ENCODE peak calls at places on chromosomes 5 and 9, in nine cellular contexts. One of them, this sample, is unnamed.

GRCh38 chr5:150738862-150739261 is 20.0 kb downstream of the DCTN4 start:
- DNase-seq in activated CD4-positive, alpha-beta T cell treated with anti-CD3 and anti-CD28 coated beads for 48 hours: no peak
- DNase-seq in IMR-90: no peak
- DNase-seq in activated T-cell treated with anti-CD3 and anti-CD28 coated beads for 1 hour: no peak
- DNase-seq in left colon: no peak
- DNase-seq in stimulated activated CD4-positive, alpha-beta T cell treated with anti-CD3 and anti-CD28 coated beads, TNF-alpha, amount 100 ng/mL, for 24 hours: no peak
- DNase-seq in SW 1271: no peak
- DNase-seq in lung microvascular endothelial cell: no peak
- DNase-seq in mammary epithelial cell: no peak
- DNase-seq in this sample: no peak

GRCh38 chr9:98811051-98811650 is 3.7 kb downstream of the GALNT12 start:
- DNase-seq in left colon: no peak
- DNase-seq in IMR-90: peak
- DNase-seq in mammary epithelial cell: peak
- DNase-seq in stimulated activated CD4-positive, alpha-beta T cell treated with anti-CD3 and anti-CD28 coated beads, TNF-alpha, amount 100 ng/mL, for 24 hours: no peak
- DNase-seq in SW 1271: no peak
- DNase-seq in activated T-cell treated with anti-CD3 and anti-CD28 coated beads for 1 hour: no peak
- DNase-seq in lung microvascular endothelial cell: no peak
- DNase-seq in activated CD4-positive, alpha-beta T cell treated with anti-CD3 and anti-CD28 coated beads for 48 hours: no peak
- DNase-seq in this sample: no peak

GRCh38 chr5:86460519-86460918 is 157.2 kb upstream of the COX7C start:
- DNase-seq in left colon: no peak
- DNase-seq in SW 1271: no peak
- DNase-seq in stimulated activated CD4-positive, alpha-beta T cell treated with anti-CD3 and anti-CD28 coated beads, TNF-alpha, amount 100 ng/mL, for 24 hours: no peak
- DNase-seq in lung microvascular endothelial cell: no peak
- DNase-seq in activated T-cell treated with anti-CD3 and anti-CD28 coated beads for 1 hour: no peak
- DNase-seq in IMR-90: no peak
- DNase-seq in mammary epithelial cell: no peak
- DNase-seq in activated CD4-positive, alpha-beta T cell treated with anti-CD3 and anti-CD28 coated beads for 48 hours: no peak
- DNase-seq in this sample: no peak

GRCh38 chr5:74667396-74667795 is 17.6 kb upstream of the HEXB start:
- DNase-seq in stimulated activated CD4-positive, alpha-beta T cell treated with anti-CD3 and anti-CD28 coated beads, TNF-alpha, amount 100 ng/mL, for 24 hours: no peak
- DNase-seq in left colon: no peak
- DNase-seq in IMR-90: peak
- DNase-seq in SW 1271: no peak
- DNase-seq in lung microvascular endothelial cell: no peak
- DNase-seq in activated CD4-positive, alpha-beta T cell treated with anti-CD3 and anti-CD28 coated beads for 48 hours: no peak
- DNase-seq in mammary epithelial cell: no peak
- DNase-seq in activated T-cell treated with anti-CD3 and anti-CD28 coated beads for 1 hour: no peak
- DNase-seq in this sample: no peak

GRCh38 chr9:19030899-19031298 is 2.1 kb downstream of the SAXO1 start:
- DNase-seq in stimulated activated CD4-positive, alpha-beta T cell treated with anti-CD3 and anti-CD28 coated beads, TNF-alpha, amount 100 ng/mL, for 24 hours: no peak
- DNase-seq in IMR-90: peak
- DNase-seq in lung microvascular endothelial cell: no peak
- DNase-seq in left colon: no peak
- DNase-seq in activated CD4-positive, alpha-beta T cell treated with anti-CD3 and anti-CD28 coated beads for 48 hours: no peak
- DNase-seq in activated T-cell treated with anti-CD3 and anti-CD28 coated beads for 1 hour: no peak
- DNase-seq in SW 1271: no peak
- DNase-seq in mammary epithelial cell: peak
- DNase-seq in this sample: no peak

GRCh38 chr5:52989781-52990530 is 804 bp downstream of the ITGA2 start:
- DNase-seq in activated CD4-positive, alpha-beta T cell treated with anti-CD3 and anti-CD28 coated beads for 48 hours: peak
- DNase-seq in left colon: peak
- DNase-seq in IMR-90: peak
- DNase-seq in mammary epithelial cell: no peak
- DNase-seq in activated T-cell treated with anti-CD3 and anti-CD28 coated beads for 1 hour: peak
- DNase-seq in SW 1271: peak
- DNase-seq in lung microvascular endothelial cell: peak
- DNase-seq in stimulated activated CD4-positive, alpha-beta T cell treated with anti-CD3 and anti-CD28 coated beads, TNF-alpha, amount 100 ng/mL, for 24 hours: no peak
- DNase-seq in this sample: peak

GRCh38 chr5:15579193-15579990 is 79.4 kb downstream of the FBXL7 start:
- DNase-seq in IMR-90: no peak
- DNase-seq in lung microvascular endothelial cell: no peak
- DNase-seq in activated T-cell treated with anti-CD3 and anti-CD28 coated beads for 1 hour: no peak
- DNase-seq in activated CD4-positive, alpha-beta T cell treated with anti-CD3 and anti-CD28 coated beads for 48 hours: no peak
- DNase-seq in stimulated activated CD4-positive, alpha-beta T cell treated with anti-CD3 and anti-CD28 coated beads, TNF-alpha, amount 100 ng/mL, for 24 hours: no peak
- DNase-seq in mammary epithelial cell: no peak
- DNase-seq in SW 1271: no peak
- DNase-seq in left colon: no peak
- DNase-seq in this sample: no peak

GRCh38 chr5:180633283-180634177 is 15.9 kb downstream of the FLT4 start:
- DNase-seq in left colon: no peak
- DNase-seq in activated T-cell treated with anti-CD3 and anti-CD28 coated beads for 1 hour: no peak
- DNase-seq in IMR-90: no peak
- DNase-seq in lung microvascular endothelial cell: no peak
- DNase-seq in stimulated activated CD4-positive, alpha-beta T cell treated with anti-CD3 and anti-CD28 coated beads, TNF-alpha, amount 100 ng/mL, for 24 hours: no peak
- DNase-seq in SW 1271: no peak
- DNase-seq in activated CD4-positive, alpha-beta T cell treated with anti-CD3 and anti-CD28 coated beads for 48 hours: no peak
- DNase-seq in mammary epithelial cell: no peak
- DNase-seq in this sample: no peak

GRCh38 chr9:73093740-73094379 is 57.8 kb upstream of the ANXA1 start:
- DNase-seq in lung microvascular endothelial cell: no peak
- DNase-seq in stimulated activated CD4-positive, alpha-beta T cell treated with anti-CD3 and anti-CD28 coated beads, TNF-alpha, amount 100 ng/mL, for 24 hours: no peak
- DNase-seq in mammary epithelial cell: no peak
- DNase-seq in activated T-cell treated with anti-CD3 and anti-CD28 coated beads for 1 hour: no peak
- DNase-seq in activated CD4-positive, alpha-beta T cell treated with anti-CD3 and anti-CD28 coated beads for 48 hours: no peak
- DNase-seq in SW 1271: no peak
- DNase-seq in IMR-90: peak
- DNase-seq in left colon: no peak
- DNase-seq in this sample: no peak

GRCh38 chr5:155343468-155343867 is 329.9 kb downstream of the KIF4B start:
- DNase-seq in lung microvascular endothelial cell: no peak
- DNase-seq in SW 1271: no peak
- DNase-seq in left colon: no peak
- DNase-seq in activated T-cell treated with anti-CD3 and anti-CD28 coated beads for 1 hour: no peak
- DNase-seq in IMR-90: no peak
- DNase-seq in mammary epithelial cell: peak
- DNase-seq in stimulated activated CD4-positive, alpha-beta T cell treated with anti-CD3 and anti-CD28 coated beads, TNF-alpha, amount 100 ng/mL, for 24 hours: no peak
- DNase-seq in activated CD4-positive, alpha-beta T cell treated with anti-CD3 and anti-CD28 coated beads for 48 hours: no peak
- DNase-seq in this sample: no peak

GRCh38 chr5:128163991-128164390 is 80.4 kb downstream of the SLC12A2 start:
- DNase-seq in SW 1271: no peak
- DNase-seq in IMR-90: peak
- DNase-seq in left colon: no peak
- DNase-seq in lung microvascular endothelial cell: no peak
- DNase-seq in mammary epithelial cell: peak
- DNase-seq in activated CD4-positive, alpha-beta T cell treated with anti-CD3 and anti-CD28 coated beads for 48 hours: no peak
- DNase-seq in stimulated activated CD4-positive, alpha-beta T cell treated with anti-CD3 and anti-CD28 coated beads, TNF-alpha, amount 100 ng/mL, for 24 hours: no peak
- DNase-seq in activated T-cell treated with anti-CD3 and anti-CD28 coated beads for 1 hour: no peak
- DNase-seq in this sample: no peak

GRCh38 chr5:133756036-133756435 is 143.7 kb upstream of the FSTL4 start:
- DNase-seq in SW 1271: no peak
- DNase-seq in left colon: no peak
- DNase-seq in stimulated activated CD4-positive, alpha-beta T cell treated with anti-CD3 and anti-CD28 coated beads, TNF-alpha, amount 100 ng/mL, for 24 hours: no peak
- DNase-seq in lung microvascular endothelial cell: no peak
- DNase-seq in activated T-cell treated with anti-CD3 and anti-CD28 coated beads for 1 hour: no peak
- DNase-seq in mammary epithelial cell: no peak
- DNase-seq in IMR-90: no peak
- DNase-seq in activated CD4-positive, alpha-beta T cell treated with anti-CD3 and anti-CD28 coated beads for 48 hours: no peak
- DNase-seq in this sample: no peak

GRCh38 chr5:149857499-149857898 is 87.1 kb downstream of the PDE6A start:
- DNase-seq in activated T-cell treated with anti-CD3 and anti-CD28 coated beads for 1 hour: no peak
- DNase-seq in lung microvascular endothelial cell: no peak
- DNase-seq in IMR-90: no peak
- DNase-seq in mammary epithelial cell: peak
- DNase-seq in SW 1271: no peak
- DNase-seq in activated CD4-positive, alpha-beta T cell treated with anti-CD3 and anti-CD28 coated beads for 48 hours: no peak
- DNase-seq in left colon: peak
- DNase-seq in stimulated activated CD4-positive, alpha-beta T cell treated with anti-CD3 and anti-CD28 coated beads, TNF-alpha, amount 100 ng/mL, for 24 hours: no peak
- DNase-seq in this sample: peak

GRCh38 chr5:137205237-137205636 is 293.9 kb downstream of the SPOCK1 start:
- DNase-seq in activated CD4-positive, alpha-beta T cell treated with anti-CD3 and anti-CD28 coated beads for 48 hours: no peak
- DNase-seq in SW 1271: no peak
- DNase-seq in mammary epithelial cell: peak
- DNase-seq in stimulated activated CD4-positive, alpha-beta T cell treated with anti-CD3 and anti-CD28 coated beads, TNF-alpha, amount 100 ng/mL, for 24 hours: no peak
- DNase-seq in lung microvascular endothelial cell: peak
- DNase-seq in activated T-cell treated with anti-CD3 and anti-CD28 coated beads for 1 hour: no peak
- DNase-seq in left colon: no peak
- DNase-seq in IMR-90: no peak
- DNase-seq in this sample: no peak

GRCh38 chr5:168409601-168410458 is 76.4 kb upstream of the RARS1 start:
- DNase-seq in mammary epithelial cell: peak
- DNase-seq in activated CD4-positive, alpha-beta T cell treated with anti-CD3 and anti-CD28 coated beads for 48 hours: peak
- DNase-seq in stimulated activated CD4-positive, alpha-beta T cell treated with anti-CD3 and anti-CD28 coated beads, TNF-alpha, amount 100 ng/mL, for 24 hours: peak
- DNase-seq in activated T-cell treated with anti-CD3 and anti-CD28 coated beads for 1 hour: no peak
- DNase-seq in IMR-90: peak
- DNase-seq in left colon: no peak
- DNase-seq in SW 1271: peak
- DNase-seq in lung microvascular endothelial cell: no peak
- DNase-seq in this sample: peak

GRCh38 chr5:16812448-16812847 is 123.6 kb downstream of the MYO10 start:
- DNase-seq in IMR-90: peak
- DNase-seq in activated CD4-positive, alpha-beta T cell treated with anti-CD3 and anti-CD28 coated beads for 48 hours: no peak
- DNase-seq in activated T-cell treated with anti-CD3 and anti-CD28 coated beads for 1 hour: no peak
- DNase-seq in lung microvascular endothelial cell: no peak
- DNase-seq in SW 1271: no peak
- DNase-seq in left colon: no peak
- DNase-seq in stimulated activated CD4-positive, alpha-beta T cell treated with anti-CD3 and anti-CD28 coated beads, TNF-alpha, amount 100 ng/mL, for 24 hours: no peak
- DNase-seq in mammary epithelial cell: no peak
- DNase-seq in this sample: peak

GRCh38 chr5:74256947-74257573 is 383.5 kb downstream of the ENC1 start:
- DNase-seq in activated T-cell treated with anti-CD3 and anti-CD28 coated beads for 1 hour: no peak
- DNase-seq in lung microvascular endothelial cell: no peak
- DNase-seq in left colon: peak
- DNase-seq in mammary epithelial cell: no peak
- DNase-seq in SW 1271: no peak
- DNase-seq in IMR-90: no peak
- DNase-seq in activated CD4-positive, alpha-beta T cell treated with anti-CD3 and anti-CD28 coated beads for 48 hours: no peak
- DNase-seq in stimulated activated CD4-positive, alpha-beta T cell treated with anti-CD3 and anti-CD28 coated beads, TNF-alpha, amount 100 ng/mL, for 24 hours: no peak
- DNase-seq in this sample: peak

GRCh38 chr5:158246661-158247060 is 387.7 kb upstream of the CLINT1 start:
- DNase-seq in activated CD4-positive, alpha-beta T cell treated with anti-CD3 and anti-CD28 coated beads for 48 hours: no peak
- DNase-seq in mammary epithelial cell: no peak
- DNase-seq in IMR-90: no peak
- DNase-seq in left colon: no peak
- DNase-seq in SW 1271: no peak
- DNase-seq in stimulated activated CD4-positive, alpha-beta T cell treated with anti-CD3 and anti-CD28 coated beads, TNF-alpha, amount 100 ng/mL, for 24 hours: no peak
- DNase-seq in lung microvascular endothelial cell: no peak
- DNase-seq in activated T-cell treated with anti-CD3 and anti-CD28 coated beads for 1 hour: no peak
- DNase-seq in this sample: no peak

GRCh38 chr9:21661626-21662025 is 140.8 kb upstream of the MTAP start:
- DNase-seq in SW 1271: no peak
- DNase-seq in mammary epithelial cell: no peak
- DNase-seq in lung microvascular endothelial cell: peak
- DNase-seq in stimulated activated CD4-positive, alpha-beta T cell treated with anti-CD3 and anti-CD28 coated beads, TNF-alpha, amount 100 ng/mL, for 24 hours: no peak
- DNase-seq in activated CD4-positive, alpha-beta T cell treated with anti-CD3 and anti-CD28 coated beads for 48 hours: no peak
- DNase-seq in IMR-90: peak
- DNase-seq in left colon: no peak
- DNase-seq in activated T-cell treated with anti-CD3 and anti-CD28 coated beads for 1 hour: no peak
- DNase-seq in this sample: no peak

GRCh38 chr9:110950041-110950645 is 88.1 kb downstream of the LPAR1 start:
- DNase-seq in activated CD4-positive, alpha-beta T cell treated with anti-CD3 and anti-CD28 coated beads for 48 hours: no peak
- DNase-seq in SW 1271: no peak
- DNase-seq in mammary epithelial cell: no peak
- DNase-seq in stimulated activated CD4-positive, alpha-beta T cell treated with anti-CD3 and anti-CD28 coated beads, TNF-alpha, amount 100 ng/mL, for 24 hours: no peak
- DNase-seq in lung microvascular endothelial cell: no peak
- DNase-seq in activated T-cell treated with anti-CD3 and anti-CD28 coated beads for 1 hour: no peak
- DNase-seq in IMR-90: peak
- DNase-seq in left colon: no peak
- DNase-seq in this sample: no peak

GRCh38 chr9:86282077-86282978 is at the start of gene ISCA1:
- DNase-seq in IMR-90: peak
- DNase-seq in lung microvascular endothelial cell: peak
- DNase-seq in mammary epithelial cell: peak
- DNase-seq in left colon: peak
- DNase-seq in activated CD4-positive, alpha-beta T cell treated with anti-CD3 and anti-CD28 coated beads for 48 hours: peak
- DNase-seq in activated T-cell treated with anti-CD3 and anti-CD28 coated beads for 1 hour: peak
- DNase-seq in stimulated activated CD4-positive, alpha-beta T cell treated with anti-CD3 and anti-CD28 coated beads, TNF-alpha, amount 100 ng/mL, for 24 hours: peak
- DNase-seq in SW 1271: peak
- DNase-seq in this sample: peak

GRCh38 chr9:136900988-136901515 is 14.7 kb downstream of the TRAF2 start:
- DNase-seq in activated CD4-positive, alpha-beta T cell treated with anti-CD3 and anti-CD28 coated beads for 48 hours: no peak
- DNase-seq in lung microvascular endothelial cell: peak
- DNase-seq in activated T-cell treated with anti-CD3 and anti-CD28 coated beads for 1 hour: no peak
- DNase-seq in IMR-90: no peak
- DNase-seq in left colon: peak
- DNase-seq in SW 1271: no peak
- DNase-seq in mammary epithelial cell: peak
- DNase-seq in stimulated activated CD4-positive, alpha-beta T cell treated with anti-CD3 and anti-CD28 coated beads, TNF-alpha, amount 100 ng/mL, for 24 hours: no peak
- DNase-seq in this sample: no peak

GRCh38 chr5:176702952-176703641 is 55.8 kb downstream of the TSPAN17 start:
- DNase-seq in activated CD4-positive, alpha-beta T cell treated with anti-CD3 and anti-CD28 coated beads for 48 hours: no peak
- DNase-seq in activated T-cell treated with anti-CD3 and anti-CD28 coated beads for 1 hour: no peak
- DNase-seq in IMR-90: no peak
- DNase-seq in SW 1271: no peak
- DNase-seq in stimulated activated CD4-positive, alpha-beta T cell treated with anti-CD3 and anti-CD28 coated beads, TNF-alpha, amount 100 ng/mL, for 24 hours: no peak
- DNase-seq in lung microvascular endothelial cell: no peak
- DNase-seq in left colon: no peak
- DNase-seq in mammary epithelial cell: no peak
- DNase-seq in this sample: no peak

GRCh38 chr5:179269781-179270543 is 75.3 kb downstream of the ADAMTS2 start:
- DNase-seq in activated T-cell treated with anti-CD3 and anti-CD28 coated beads for 1 hour: no peak
- DNase-seq in SW 1271: no peak
- DNase-seq in IMR-90: no peak
- DNase-seq in activated CD4-positive, alpha-beta T cell treated with anti-CD3 and anti-CD28 coated beads for 48 hours: no peak
- DNase-seq in left colon: no peak
- DNase-seq in lung microvascular endothelial cell: no peak
- DNase-seq in mammary epithelial cell: no peak
- DNase-seq in stimulated activated CD4-positive, alpha-beta T cell treated with anti-CD3 and anti-CD28 coated beads, TNF-alpha, amount 100 ng/mL, for 24 hours: no peak
- DNase-seq in this sample: no peak

GRCh38 chr9:96048116-96048953 is 172.8 kb downstream of the ERCC6L2 start:
- DNase-seq in stimulated activated CD4-positive, alpha-beta T cell treated with anti-CD3 and anti-CD28 coated beads, TNF-alpha, amount 100 ng/mL, for 24 hours: no peak
- DNase-seq in left colon: no peak
- DNase-seq in mammary epithelial cell: peak
- DNase-seq in SW 1271: no peak
- DNase-seq in activated T-cell treated with anti-CD3 and anti-CD28 coated beads for 1 hour: no peak
- DNase-seq in IMR-90: no peak
- DNase-seq in lung microvascular endothelial cell: peak
- DNase-seq in activated CD4-positive, alpha-beta T cell treated with anti-CD3 and anti-CD28 coated beads for 48 hours: peak
- DNase-seq in this sample: no peak

GRCh38 chr5:26232706-26233105 is 805.7 kb downstream of the CDH9 start:
- DNase-seq in mammary epithelial cell: no peak
- DNase-seq in IMR-90: no peak
- DNase-seq in SW 1271: no peak
- DNase-seq in left colon: no peak
- DNase-seq in lung microvascular endothelial cell: no peak
- DNase-seq in activated CD4-positive, alpha-beta T cell treated with anti-CD3 and anti-CD28 coated beads for 48 hours: no peak
- DNase-seq in activated T-cell treated with anti-CD3 and anti-CD28 coated beads for 1 hour: no peak
- DNase-seq in stimulated activated CD4-positive, alpha-beta T cell treated with anti-CD3 and anti-CD28 coated beads, TNF-alpha, amount 100 ng/mL, for 24 hours: no peak
- DNase-seq in this sample: no peak

GRCh38 chr5:67305401-67305800 is 108.8 kb upstream of the CD180 start:
- DNase-seq in lung microvascular endothelial cell: no peak
- DNase-seq in SW 1271: no peak
- DNase-seq in stimulated activated CD4-positive, alpha-beta T cell treated with anti-CD3 and anti-CD28 coated beads, TNF-alpha, amount 100 ng/mL, for 24 hours: no peak
- DNase-seq in activated CD4-positive, alpha-beta T cell treated with anti-CD3 and anti-CD28 coated beads for 48 hours: no peak
- DNase-seq in left colon: no peak
- DNase-seq in mammary epithelial cell: no peak
- DNase-seq in activated T-cell treated with anti-CD3 and anti-CD28 coated beads for 1 hour: no peak
- DNase-seq in IMR-90: no peak
- DNase-seq in this sample: no peak

This sample was measured in HT-29.